ENCODE peak calls at places on chromosome 19, in seven cellular contexts. One of them, this sample, is unnamed.
A peak's percentile ranks its signal among the peaks of the same experiment; 100 is the strongest.

GRCh38 chr19:18274303-18274775 is at the start of gene IQCN:
- DNase-seq in stimulated activated CD4-positive, alpha-beta T cell treated with anti-CD3 and anti-CD28 coated beads, Interleukin-4, amount 100 ng/mL, for 1 hour: no peak
- DNase-seq in mesothelial cell of epicardium: no peak
- DNase-seq in left cardiac atrium: peak; percentile 49
- DNase-seq in neuronal stem cell: no peak
- DNase-seq in upper lobe of right lung: no peak
- DNase-seq in WTC11: no peak
- DNase-seq in this sample: no peak

GRCh38 chr19:40872209-40872608 is 9.8 kb downstream of the CYP2A7 start:
- DNase-seq in upper lobe of right lung: no peak
- DNase-seq in WTC11: no peak
- DNase-seq in left cardiac atrium: no peak
- DNase-seq in mesothelial cell of epicardium: no peak
- DNase-seq in stimulated activated CD4-positive, alpha-beta T cell treated with anti-CD3 and anti-CD28 coated beads, Interleukin-4, amount 100 ng/mL, for 1 hour: no peak
- DNase-seq in neuronal stem cell: no peak
- DNase-seq in this sample: no peak

GRCh38 chr19:54928299-54928698 is 19.0 kb downstream of the NLRP7 start:
- DNase-seq in WTC11: no peak
- DNase-seq in mesothelial cell of epicardium: no peak
- DNase-seq in upper lobe of right lung: no peak
- DNase-seq in stimulated activated CD4-positive, alpha-beta T cell treated with anti-CD3 and anti-CD28 coated beads, Interleukin-4, amount 100 ng/mL, for 1 hour: no peak
- DNase-seq in neuronal stem cell: no peak
- DNase-seq in left cardiac atrium: no peak
- DNase-seq in this sample: no peak

GRCh38 chr19:2027361-2027760 is 11.8 kb upstream of the BTBD2 start:
- DNase-seq in WTC11: no peak
- DNase-seq in mesothelial cell of epicardium: no peak
- DNase-seq in stimulated activated CD4-positive, alpha-beta T cell treated with anti-CD3 and anti-CD28 coated beads, Interleukin-4, amount 100 ng/mL, for 1 hour: no peak
- DNase-seq in upper lobe of right lung: no peak
- DNase-seq in neuronal stem cell: no peak
- DNase-seq in left cardiac atrium: no peak
- DNase-seq in this sample: no peak

GRCh38 chr19:15432629-15433518 is 14.1 kb upstream of the AKAP8L start:
- DNase-seq in upper lobe of right lung: peak; percentile 97
- DNase-seq in neuronal stem cell: peak; percentile 87
- DNase-seq in stimulated activated CD4-positive, alpha-beta T cell treated with anti-CD3 and anti-CD28 coated beads, Interleukin-4, amount 100 ng/mL, for 1 hour: peak; percentile 95
- DNase-seq in WTC11: peak; percentile 93
- DNase-seq in left cardiac atrium: peak; percentile 94
- DNase-seq in mesothelial cell of epicardium: peak; percentile 90
- DNase-seq in this sample: peak; percentile 92

GRCh38 chr19:14248578-14249011 is 42.6 kb upstream of the ADGRL1 start:
- DNase-seq in stimulated activated CD4-positive, alpha-beta T cell treated with anti-CD3 and anti-CD28 coated beads, Interleukin-4, amount 100 ng/mL, for 1 hour: peak; percentile 49
- DNase-seq in WTC11: peak; percentile 90
- DNase-seq in mesothelial cell of epicardium: peak; percentile 60
- DNase-seq in left cardiac atrium: peak; percentile 35
- DNase-seq in neuronal stem cell: peak; percentile 87
- DNase-seq in upper lobe of right lung: no peak
- DNase-seq in this sample: peak; percentile 34

GRCh38 chr19:19539738-19540703 is 2.0 kb downstream of the CILP2 start:
- DNase-seq in stimulated activated CD4-positive, alpha-beta T cell treated with anti-CD3 and anti-CD28 coated beads, Interleukin-4, amount 100 ng/mL, for 1 hour: peak; percentile 73
- DNase-seq in mesothelial cell of epicardium: no peak
- DNase-seq in WTC11: peak; percentile 98
- DNase-seq in left cardiac atrium: peak; percentile 76
- DNase-seq in neuronal stem cell: no peak
- DNase-seq in upper lobe of right lung: peak; percentile 84
- DNase-seq in this sample: peak; percentile 61

GRCh38 chr19:35509018-35509652 is 4.3 kb downstream of the DMKN start:
- DNase-seq in upper lobe of right lung: peak; percentile 85
- DNase-seq in stimulated activated CD4-positive, alpha-beta T cell treated with anti-CD3 and anti-CD28 coated beads, Interleukin-4, amount 100 ng/mL, for 1 hour: peak; percentile 30
- DNase-seq in mesothelial cell of epicardium: no peak
- DNase-seq in WTC11: peak; percentile 60
- DNase-seq in neuronal stem cell: no peak
- DNase-seq in left cardiac atrium: peak; percentile 43
- DNase-seq in this sample: peak; percentile 12

GRCh38 chr19:9911524-9911923 is 24.8 kb downstream of the OLFM2 start:
- DNase-seq in WTC11: no peak
- DNase-seq in left cardiac atrium: no peak
- DNase-seq in mesothelial cell of epicardium: no peak
- DNase-seq in stimulated activated CD4-positive, alpha-beta T cell treated with anti-CD3 and anti-CD28 coated beads, Interleukin-4, amount 100 ng/mL, for 1 hour: no peak
- DNase-seq in upper lobe of right lung: no peak
- DNase-seq in neuronal stem cell: no peak
- DNase-seq in this sample: no peak

GRCh38 chr19:32104465-32105235 is 240.8 kb upstream of the ZNF507 start:
- DNase-seq in left cardiac atrium: no peak
- DNase-seq in mesothelial cell of epicardium: no peak
- DNase-seq in upper lobe of right lung: no peak
- DNase-seq in WTC11: no peak
- DNase-seq in neuronal stem cell: no peak
- DNase-seq in stimulated activated CD4-positive, alpha-beta T cell treated with anti-CD3 and anti-CD28 coated beads, Interleukin-4, amount 100 ng/mL, for 1 hour: no peak
- DNase-seq in this sample: no peak

GRCh38 chr19:12790628-12791344 is 500 bp upstream of the JUNB start:
- DNase-seq in neuronal stem cell: no peak
- DNase-seq in upper lobe of right lung: no peak
- DNase-seq in stimulated activated CD4-positive, alpha-beta T cell treated with anti-CD3 and anti-CD28 coated beads, Interleukin-4, amount 100 ng/mL, for 1 hour: no peak
- DNase-seq in left cardiac atrium: no peak
- DNase-seq in WTC11: no peak
- DNase-seq in mesothelial cell of epicardium: no peak
- DNase-seq in this sample: no peak

This sample was measured in stimulated activated naive CD4-positive, alpha-beta T cell treated with Interleukin-2 at 50 U/mL for 16 hours.